ENCODE peak calls at places on chromosome 20, in four cellular contexts. One of them, this sample, is unnamed.

GRCh38 chr20:4602297-4602631 is 119.4 kb upstream of the PRND start:
- DNase-seq in skeletal muscle cell: no peak
- DNase-seq in mucosa of gallbladder: no peak
- DNase-seq in posterior vena cava: no peak
- DNase-seq in this sample: no peak

GRCh38 chr20:40689100-40689942 is at the start of gene MAFB:
- DNase-seq in skeletal muscle cell: peak; percentile 32
- DNase-seq in mucosa of gallbladder: peak; percentile 94
- DNase-seq in posterior vena cava: peak; percentile 98
- DNase-seq in this sample: peak; percentile 94

GRCh38 chr20:25540273-25540672 is 45.1 kb downstream of the NINL start:
- DNase-seq in skeletal muscle cell: no peak
- DNase-seq in mucosa of gallbladder: no peak
- DNase-seq in posterior vena cava: no peak
- DNase-seq in this sample: no peak

GRCh38 chr20:3808141-3808479 is 12.0 kb downstream of the CDC25B start:
- DNase-seq in skeletal muscle cell: peak; percentile 77
- DNase-seq in mucosa of gallbladder: peak; percentile 95
- DNase-seq in posterior vena cava: peak; percentile 93
- DNase-seq in this sample: peak; percentile 92

GRCh38 chr20:55417797-55418196 is 587.5 kb downstream of the CBLN4 start:
- DNase-seq in skeletal muscle cell: no peak
- DNase-seq in mucosa of gallbladder: no peak
- DNase-seq in posterior vena cava: no peak
- DNase-seq in this sample: no peak

GRCh38 chr20:43914697-43915208 is at the start of gene TOX2:
- DNase-seq in skeletal muscle cell: no peak
- DNase-seq in mucosa of gallbladder: no peak
- DNase-seq in posterior vena cava: peak; percentile 83
- DNase-seq in this sample: no peak

GRCh38 chr20:48336647-48337046 is 491.2 kb downstream of the PREX1 start:
- DNase-seq in skeletal muscle cell: no peak
- DNase-seq in mucosa of gallbladder: no peak
- DNase-seq in posterior vena cava: no peak
- DNase-seq in this sample: no peak

GRCh38 chr20:23507346-23507745 is 16.4 kb downstream of the CST8 start:
- DNase-seq in skeletal muscle cell: no peak
- DNase-seq in mucosa of gallbladder: no peak
- DNase-seq in posterior vena cava: no peak
- DNase-seq in this sample: no peak

GRCh38 chr20:14005996-14006395 is 10.7 kb downstream of the MACROD2 start:
- DNase-seq in skeletal muscle cell: no peak
- DNase-seq in mucosa of gallbladder: no peak
- DNase-seq in posterior vena cava: no peak
- DNase-seq in this sample: no peak

GRCh38 chr20:53654932-53655674 is 61.5 kb upstream of the ZNF217 start:
- DNase-seq in skeletal muscle cell: no peak
- DNase-seq in mucosa of gallbladder: no peak
- DNase-seq in posterior vena cava: no peak
- DNase-seq in this sample: no peak

GRCh38 chr20:62191781-62192559 is 9.1 kb downstream of the MTG2 start:
- DNase-seq in skeletal muscle cell: no peak
- DNase-seq in mucosa of gallbladder: no peak
- DNase-seq in posterior vena cava: peak; percentile 57
- DNase-seq in this sample: no peak

GRCh38 chr20:46682063-46682821 is 7.0 kb downstream of the TP53RK start:
- DNase-seq in skeletal muscle cell: no peak
- DNase-seq in mucosa of gallbladder: no peak
- DNase-seq in posterior vena cava: no peak
- DNase-seq in this sample: no peak

GRCh38 chr20:58349586-58349985 is 39.4 kb upstream of the VAPB start:
- DNase-seq in skeletal muscle cell: peak; percentile 54
- DNase-seq in mucosa of gallbladder: no peak
- DNase-seq in posterior vena cava: no peak
- DNase-seq in this sample: no peak

GRCh38 chr20:62014488-62014775 is 51.2 kb downstream of the TAF4 start:
- DNase-seq in skeletal muscle cell: no peak
- DNase-seq in mucosa of gallbladder: no peak
- DNase-seq in posterior vena cava: no peak
- DNase-seq in this sample: no peak

GRCh38 chr20:50541606-50542041 is 31.4 kb downstream of the PTPN1 start:
- DNase-seq in skeletal muscle cell: no peak
- DNase-seq in mucosa of gallbladder: no peak
- DNase-seq in posterior vena cava: no peak
- DNase-seq in this sample: no peak

GRCh38 chr20:4192378-4193048 is 177.2 kb upstream of the RNF24 start:
- DNase-seq in skeletal muscle cell: no peak
- DNase-seq in mucosa of gallbladder: no peak
- DNase-seq in posterior vena cava: peak; percentile 70
- DNase-seq in this sample: no peak

GRCh38 chr20:4817230-4817671 is 95.5 kb downstream of the PRND start:
- DNase-seq in skeletal muscle cell: no peak
- DNase-seq in mucosa of gallbladder: no peak
- DNase-seq in posterior vena cava: no peak
- DNase-seq in this sample: no peak

GRCh38 chr20:16437387-16437990 is 135.8 kb downstream of the KIF16B start:
- DNase-seq in skeletal muscle cell: no peak
- DNase-seq in mucosa of gallbladder: no peak
- DNase-seq in posterior vena cava: no peak
- DNase-seq in this sample: no peak

GRCh38 chr20:5180421-5180820 is 53.6 kb downstream of the CDS2 start:
- DNase-seq in skeletal muscle cell: no peak
- DNase-seq in mucosa of gallbladder: no peak
- DNase-seq in posterior vena cava: no peak
- DNase-seq in this sample: no peak

GRCh38 chr20:47125553-47126373 is 230.7 kb downstream of the ZMYND8 start:
- DNase-seq in skeletal muscle cell: no peak
- DNase-seq in mucosa of gallbladder: peak; percentile 44
- DNase-seq in posterior vena cava: no peak
- DNase-seq in this sample: peak; percentile 75

GRCh38 chr20:59561614-59562277 is 42.6 kb upstream of the PHACTR3 start:
- DNase-seq in skeletal muscle cell: no peak
- DNase-seq in mucosa of gallbladder: no peak
- DNase-seq in posterior vena cava: no peak
- DNase-seq in this sample: no peak

GRCh38 chr20:37379967-37380828 is 34.3 kb downstream of the SRC start:
- DNase-seq in skeletal muscle cell: no peak
- DNase-seq in mucosa of gallbladder: no peak
- DNase-seq in posterior vena cava: no peak
- DNase-seq in this sample: no peak

GRCh38 chr20:19746396-19746795 is 11.7 kb upstream of the RIN2 start:
- DNase-seq in skeletal muscle cell: no peak
- DNase-seq in mucosa of gallbladder: no peak
- DNase-seq in posterior vena cava: no peak
- DNase-seq in this sample: no peak

GRCh38 chr20:5586720-5587119 is 163.5 kb upstream of the SHLD1 start:
- DNase-seq in skeletal muscle cell: no peak
- DNase-seq in mucosa of gallbladder: no peak
- DNase-seq in posterior vena cava: no peak
- DNase-seq in this sample: no peak

GRCh38 chr20:13772529-13772928 is 12.2 kb downstream of the ESF1 start:
- DNase-seq in skeletal muscle cell: no peak
- DNase-seq in mucosa of gallbladder: no peak
- DNase-seq in posterior vena cava: no peak
- DNase-seq in this sample: no peak

GRCh38 chr20:50691585-50692552 is 527 bp upstream of the RIPOR3 start:
- DNase-seq in skeletal muscle cell: no peak
- DNase-seq in mucosa of gallbladder: no peak
- DNase-seq in posterior vena cava: no peak
- DNase-seq in this sample: no peak

This sample was measured in cardiac septum.